ENCODE peak calls at places on chromosomes 3 and 15, in five cellular contexts. One of them, this sample, is unnamed.
A peak's percentile ranks its signal among the peaks of the same experiment; 100 is the strongest.

GRCh38 chr15:101368086-101368780 is 73.2 kb upstream of the SNRPA1 start:
- DNase-seq in effector memory CD4-positive, alpha-beta T cell: no peak
- DNase-seq in ELR: no peak
- DNase-seq in dermis microvascular lymphatic vessel endothelial cell: no peak
- DNase-seq in activated naive CD4-positive, alpha-beta T cell: no peak
- DNase-seq in this sample: no peak

GRCh38 chr3:184765730-184766074 is 46.3 kb upstream of the VPS8 start:
- DNase-seq in activated naive CD4-positive, alpha-beta T cell: no peak
- DNase-seq in effector memory CD4-positive, alpha-beta T cell: no peak
- DNase-seq in dermis microvascular lymphatic vessel endothelial cell: no peak
- DNase-seq in ELR: no peak
- DNase-seq in this sample: no peak

GRCh38 chr15:81296673-81297072 is 27.3 kb downstream of the STARD5 start:
- DNase-seq in effector memory CD4-positive, alpha-beta T cell: peak; percentile 66
- DNase-seq in activated naive CD4-positive, alpha-beta T cell: peak; percentile 24
- DNase-seq in dermis microvascular lymphatic vessel endothelial cell: peak; percentile 29
- DNase-seq in ELR: no peak
- DNase-seq in this sample: peak; percentile 66

GRCh38 chr3:42491876-42492507 is 10.5 kb upstream of the VIPR1 start:
- DNase-seq in dermis microvascular lymphatic vessel endothelial cell: no peak
- DNase-seq in ELR: no peak
- DNase-seq in activated naive CD4-positive, alpha-beta T cell: no peak
- DNase-seq in effector memory CD4-positive, alpha-beta T cell: no peak
- DNase-seq in this sample: no peak

GRCh38 chr3:150077581-150078247 is 107.0 kb upstream of the PFN2 start:
- DNase-seq in ELR: peak; percentile 55
- DNase-seq in dermis microvascular lymphatic vessel endothelial cell: no peak
- DNase-seq in effector memory CD4-positive, alpha-beta T cell: no peak
- DNase-seq in activated naive CD4-positive, alpha-beta T cell: no peak
- DNase-seq in this sample: no peak

GRCh38 chr3:4722103-4722502 is 229.0 kb downstream of the ITPR1 start:
- DNase-seq in effector memory CD4-positive, alpha-beta T cell: no peak
- DNase-seq in activated naive CD4-positive, alpha-beta T cell: no peak
- DNase-seq in dermis microvascular lymphatic vessel endothelial cell: peak; percentile 52
- DNase-seq in ELR: peak; percentile 66
- DNase-seq in this sample: no peak

GRCh38 chr3:23594066-23594465 is 211.7 kb upstream of the UBE2E1 start:
- DNase-seq in ELR: no peak
- DNase-seq in effector memory CD4-positive, alpha-beta T cell: no peak
- DNase-seq in dermis microvascular lymphatic vessel endothelial cell: no peak
- DNase-seq in activated naive CD4-positive, alpha-beta T cell: no peak
- DNase-seq in this sample: no peak

GRCh38 chr3:69288161-69288895 is 97.6 kb downstream of the FRMD4B start:
- DNase-seq in effector memory CD4-positive, alpha-beta T cell: no peak
- DNase-seq in activated naive CD4-positive, alpha-beta T cell: no peak
- DNase-seq in ELR: no peak
- DNase-seq in dermis microvascular lymphatic vessel endothelial cell: no peak
- DNase-seq in this sample: no peak

GRCh38 chr3:69542265-69543079 is 156.6 kb upstream of the FRMD4B start:
- DNase-seq in effector memory CD4-positive, alpha-beta T cell: no peak
- DNase-seq in dermis microvascular lymphatic vessel endothelial cell: no peak
- DNase-seq in ELR: no peak
- DNase-seq in activated naive CD4-positive, alpha-beta T cell: no peak
- DNase-seq in this sample: no peak

GRCh38 chr3:25428003-25428861 is at the start of gene RARB:
- DNase-seq in ELR: peak; percentile 62
- DNase-seq in activated naive CD4-positive, alpha-beta T cell: no peak
- DNase-seq in dermis microvascular lymphatic vessel endothelial cell: peak; percentile 20
- DNase-seq in effector memory CD4-positive, alpha-beta T cell: no peak
- DNase-seq in this sample: no peak

GRCh38 chr3:81490541-81491288 is 270.7 kb downstream of the GBE1 start:
- DNase-seq in dermis microvascular lymphatic vessel endothelial cell: peak; percentile 75
- DNase-seq in effector memory CD4-positive, alpha-beta T cell: peak; percentile 64
- DNase-seq in activated naive CD4-positive, alpha-beta T cell: peak; percentile 39
- DNase-seq in ELR: peak; percentile 85
- DNase-seq in this sample: peak; percentile 25

GRCh38 chr3:52915245-52915772 is 18.0 kb upstream of the STIMATE start:
- DNase-seq in activated naive CD4-positive, alpha-beta T cell: no peak
- DNase-seq in dermis microvascular lymphatic vessel endothelial cell: no peak
- DNase-seq in effector memory CD4-positive, alpha-beta T cell: no peak
- DNase-seq in ELR: no peak
- DNase-seq in this sample: no peak

GRCh38 chr15:39260791-39261190 is 320.1 kb upstream of the THBS1 start:
- DNase-seq in effector memory CD4-positive, alpha-beta T cell: no peak
- DNase-seq in activated naive CD4-positive, alpha-beta T cell: no peak
- DNase-seq in ELR: no peak
- DNase-seq in dermis microvascular lymphatic vessel endothelial cell: no peak
- DNase-seq in this sample: no peak

GRCh38 chr3:54191997-54192396 is 69.6 kb downstream of the CACNA2D3 start:
- DNase-seq in activated naive CD4-positive, alpha-beta T cell: no peak
- DNase-seq in dermis microvascular lymphatic vessel endothelial cell: no peak
- DNase-seq in effector memory CD4-positive, alpha-beta T cell: no peak
- DNase-seq in ELR: no peak
- DNase-seq in this sample: no peak

GRCh38 chr3:131688370-131688769 is 185.6 kb upstream of the MRPL3 start:
- DNase-seq in activated naive CD4-positive, alpha-beta T cell: no peak
- DNase-seq in dermis microvascular lymphatic vessel endothelial cell: no peak
- DNase-seq in effector memory CD4-positive, alpha-beta T cell: no peak
- DNase-seq in ELR: peak; percentile 45
- DNase-seq in this sample: no peak

GRCh38 chr3:20186600-20187004 is 596 bp upstream of the SGO1 start:
- DNase-seq in activated naive CD4-positive, alpha-beta T cell: no peak
- DNase-seq in dermis microvascular lymphatic vessel endothelial cell: no peak
- DNase-seq in effector memory CD4-positive, alpha-beta T cell: no peak
- DNase-seq in ELR: peak; percentile 28
- DNase-seq in this sample: no peak

GRCh38 chr3:57646723-57647122 is 46.2 kb downstream of the DENND6A start:
- DNase-seq in dermis microvascular lymphatic vessel endothelial cell: peak; percentile 31
- DNase-seq in effector memory CD4-positive, alpha-beta T cell: no peak
- DNase-seq in activated naive CD4-positive, alpha-beta T cell: no peak
- DNase-seq in ELR: peak; percentile 40
- DNase-seq in this sample: no peak

GRCh38 chr3:155704771-155705559 is 39.9 kb downstream of the PLCH1 start:
- DNase-seq in activated naive CD4-positive, alpha-beta T cell: no peak
- DNase-seq in effector memory CD4-positive, alpha-beta T cell: no peak
- DNase-seq in ELR: no peak
- DNase-seq in dermis microvascular lymphatic vessel endothelial cell: no peak
- DNase-seq in this sample: no peak

GRCh38 chr3:7710284-7710683 is 791.3 kb upstream of the LMCD1 start:
- DNase-seq in ELR: no peak
- DNase-seq in activated naive CD4-positive, alpha-beta T cell: no peak
- DNase-seq in effector memory CD4-positive, alpha-beta T cell: no peak
- DNase-seq in dermis microvascular lymphatic vessel endothelial cell: no peak
- DNase-seq in this sample: no peak

GRCh38 chr3:138889792-138890191 is 55.1 kb upstream of the PIK3CB start:
- DNase-seq in ELR: no peak
- DNase-seq in effector memory CD4-positive, alpha-beta T cell: no peak
- DNase-seq in activated naive CD4-positive, alpha-beta T cell: no peak
- DNase-seq in dermis microvascular lymphatic vessel endothelial cell: no peak
- DNase-seq in this sample: no peak

GRCh38 chr15:63948436-63948835 is 97.8 kb downstream of the DAPK2 start:
- DNase-seq in dermis microvascular lymphatic vessel endothelial cell: no peak
- DNase-seq in ELR: no peak
- DNase-seq in activated naive CD4-positive, alpha-beta T cell: no peak
- DNase-seq in effector memory CD4-positive, alpha-beta T cell: no peak
- DNase-seq in this sample: no peak

GRCh38 chr15:27826411-27826810 is 272.7 kb downstream of the OCA2 start:
- DNase-seq in dermis microvascular lymphatic vessel endothelial cell: no peak
- DNase-seq in ELR: no peak
- DNase-seq in effector memory CD4-positive, alpha-beta T cell: no peak
- DNase-seq in activated naive CD4-positive, alpha-beta T cell: no peak
- DNase-seq in this sample: no peak

GRCh38 chr3:48598323-48599076 is 3.4 kb upstream of the COL7A1 start:
- DNase-seq in ELR: peak; percentile 92
- DNase-seq in effector memory CD4-positive, alpha-beta T cell: no peak
- DNase-seq in activated naive CD4-positive, alpha-beta T cell: no peak
- DNase-seq in dermis microvascular lymphatic vessel endothelial cell: no peak
- DNase-seq in this sample: no peak

GRCh38 chr3:52240059-52240885 is 1.3 kb upstream of the TWF2 start:
- DNase-seq in activated naive CD4-positive, alpha-beta T cell: no peak
- DNase-seq in ELR: peak; percentile 71
- DNase-seq in dermis microvascular lymphatic vessel endothelial cell: no peak
- DNase-seq in effector memory CD4-positive, alpha-beta T cell: peak; percentile 37
- DNase-seq in this sample: no peak

GRCh38 chr3:149819432-149819831 is 6.4 kb downstream of the RNF13 start:
- DNase-seq in effector memory CD4-positive, alpha-beta T cell: no peak
- DNase-seq in activated naive CD4-positive, alpha-beta T cell: no peak
- DNase-seq in dermis microvascular lymphatic vessel endothelial cell: no peak
- DNase-seq in ELR: no peak
- DNase-seq in this sample: no peak

GRCh38 chr15:96322401-96323249 is 7.9 kb upstream of the NR2F2 start:
- DNase-seq in dermis microvascular lymphatic vessel endothelial cell: no peak
- DNase-seq in effector memory CD4-positive, alpha-beta T cell: no peak
- DNase-seq in activated naive CD4-positive, alpha-beta T cell: no peak
- DNase-seq in ELR: no peak
- DNase-seq in this sample: no peak

GRCh38 chr15:96273317-96274086 is 57.0 kb upstream of the NR2F2 start:
- DNase-seq in activated naive CD4-positive, alpha-beta T cell: no peak
- DNase-seq in dermis microvascular lymphatic vessel endothelial cell: no peak
- DNase-seq in ELR: peak; percentile 100
- DNase-seq in effector memory CD4-positive, alpha-beta T cell: no peak
- DNase-seq in this sample: no peak

GRCh38 chr3:94004301-94004910 is 24.0 kb downstream of the STX19 start:
- DNase-seq in ELR: peak; percentile 69
- DNase-seq in dermis microvascular lymphatic vessel endothelial cell: peak; percentile 74
- DNase-seq in effector memory CD4-positive, alpha-beta T cell: no peak
- DNase-seq in activated naive CD4-positive, alpha-beta T cell: no peak
- DNase-seq in this sample: no peak

GRCh38 chr3:15284121-15284889 is 48.1 kb downstream of the SH3BP5 start:
- DNase-seq in ELR: no peak
- DNase-seq in activated naive CD4-positive, alpha-beta T cell: no peak
- DNase-seq in dermis microvascular lymphatic vessel endothelial cell: no peak
- DNase-seq in effector memory CD4-positive, alpha-beta T cell: no peak
- DNase-seq in this sample: no peak

This sample was measured in T-helper 22 cell.